ENCODE peak calls at places on chromosomes 11 and 22, in five cellular contexts. G, R, D, B and T are unnamed samples.

GRCh38 chr11:61480936-61481335 is 27.6 kb upstream of the LRRC10B start:
- DNase-seq in B (no peak), R (no peak), D (no peak), G (no peak), T (no peak)

GRCh38 chr11:20042025-20042639 is 118.1 kb downstream of the DBX1 start:
- DNase-seq in G (peak), R (no peak), B (no peak), D (no peak), T (no peak)

GRCh38 chr11:8715501-8715900 is 32.9 kb downstream of the RPL27A start:
- DNase-seq in R (peak), B (no peak), G (no peak), D (no peak), T (no peak)

GRCh38 chr11:80733776-80734175 is 1292.9 kb upstream of the TENM4 start:
- DNase-seq in G (no peak), D (no peak), R (no peak), B (no peak), T (no peak)

GRCh38 chr22:46809153-46809885 is 46.9 kb downstream of the TBC1D22A start:
- DNase-seq in R (no peak), D (no peak), G (no peak), B (no peak), T (no peak)

GRCh38 chr22:50201191-50202129 is 649 bp downstream of the SELENOO start:
- DNase-seq in G (no peak), D (peak), B (no peak), R (no peak), T (no peak)

GRCh38 chr11:63289658-63290057 is 46.3 kb upstream of the SLC22A25 start:
- DNase-seq in G (no peak), B (no peak), R (no peak), D (no peak), T (no peak)

GRCh38 chr11:35844579-35844978 is 99.3 kb upstream of the LDLRAD3 start:
- DNase-seq in G (no peak), R (no peak), B (no peak), D (no peak), T (no peak)

GRCh38 chr22:46011627-46012181 is 34.7 kb upstream of the WNT7B start:
- DNase-seq in B (no peak), G (no peak), R (no peak), D (no peak), T (no peak)

GRCh38 chr11:94134651-94135512 is 6.2 kb downstream of the PANX1 start:
- DNase-seq in D (peak), G (peak), R (peak), B (no peak), T (no peak)

GRCh38 chr11:59802639-59803176 is 7.9 kb downstream of the MRPL16 start:
- DNase-seq in B (peak), D (peak), R (no peak), G (peak), T (no peak)

GRCh38 chr11:48064306-48064705 is 83.9 kb downstream of the PTPRJ start:
- DNase-seq in G (peak), D (no peak), B (no peak), R (no peak), T (no peak)

GRCh38 chr11:24421766-24422165 is 75.1 kb upstream of the LUZP2 start:
- DNase-seq in D (no peak), G (peak), B (no peak), R (no peak), T (no peak)

GRCh38 chr11:80028998-80029397 is 588.2 kb upstream of the TENM4 start:
- DNase-seq in D (no peak), B (no peak), G (no peak), R (no peak), T (no peak)

GRCh38 chr11:8728566-8728965 is 46.0 kb downstream of the RPL27A start:
- DNase-seq in B (no peak), D (no peak), G (peak), R (no peak), T (no peak)

GRCh38 chr22:20507253-20508066 is at the start of gene MED15:
- DNase-seq in G (peak), D (peak), R (peak), B (peak), T (peak)

GRCh38 chr11:60939828-60940227 is 12.1 kb downstream of the SLC15A3 start:
- DNase-seq in R (no peak), B (no peak), G (peak), D (no peak), T (no peak)

GRCh38 chr11:122649133-122649532 is 6.4 kb upstream of the UBASH3B start:
- DNase-seq in D (no peak), B (no peak), G (no peak), R (no peak), T (no peak)

GRCh38 chr11:106331163-106331562 is 253.7 kb downstream of the AASDHPPT start:
- DNase-seq in B (no peak), G (no peak), D (no peak), R (no peak), T (no peak)

GRCh38 chr11:16793511-16793910 is 55.1 kb downstream of the C11orf58 start:
- DNase-seq in B (no peak), G (no peak), D (no peak), R (no peak), T (no peak)

GRCh38 chr11:34439521-34440258 is 956 bp downstream of the CAT start:
- DNase-seq in B (no peak), R (no peak), D (no peak), G (no peak), T (no peak)

GRCh38 chr11:90722552-90723190 is 499.8 kb upstream of the CHORDC1 start:
- DNase-seq in R (no peak), B (no peak), D (no peak), G (no peak), T (no peak)

DNA sequence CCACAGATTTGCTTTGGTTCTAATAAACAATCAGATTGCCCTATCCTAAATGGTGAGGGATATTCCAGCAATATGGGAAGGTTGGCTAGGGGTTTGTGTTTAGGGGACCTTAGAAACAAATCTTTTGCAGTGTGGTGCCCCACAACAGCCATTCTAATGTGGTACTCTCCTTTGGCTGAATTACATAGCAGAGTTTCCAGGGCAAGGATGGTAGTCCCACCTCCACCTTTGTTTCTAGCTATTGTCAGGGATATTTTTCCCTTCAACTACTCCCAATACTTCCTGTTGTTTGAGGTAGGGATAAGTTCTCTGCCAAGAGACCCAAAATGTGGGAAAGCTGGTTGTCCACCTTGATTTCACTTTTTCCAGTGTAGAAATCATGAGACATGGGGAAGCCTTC is 494.7 kb upstream of the CHORDC1 start:
- DNase-seq in G (no peak), D (no peak), B (no peak), R (no peak), T (no peak)
- H3K4me3 ChIP-seq in G (no peak), D (no peak), B (no peak), R (no peak), T (no peak)

GRCh38 chr11:13434247-13435205 is 28.5 kb downstream of the BTBD10 start:
- DNase-seq in D (no peak), B (no peak), R (no peak), G (peak), T (no peak)

GRCh38 chr11:13445588-13445987 is 17.4 kb downstream of the BTBD10 start:
- DNase-seq in D (no peak), B (no peak), G (no peak), R (no peak), T (no peak)

DNA sequence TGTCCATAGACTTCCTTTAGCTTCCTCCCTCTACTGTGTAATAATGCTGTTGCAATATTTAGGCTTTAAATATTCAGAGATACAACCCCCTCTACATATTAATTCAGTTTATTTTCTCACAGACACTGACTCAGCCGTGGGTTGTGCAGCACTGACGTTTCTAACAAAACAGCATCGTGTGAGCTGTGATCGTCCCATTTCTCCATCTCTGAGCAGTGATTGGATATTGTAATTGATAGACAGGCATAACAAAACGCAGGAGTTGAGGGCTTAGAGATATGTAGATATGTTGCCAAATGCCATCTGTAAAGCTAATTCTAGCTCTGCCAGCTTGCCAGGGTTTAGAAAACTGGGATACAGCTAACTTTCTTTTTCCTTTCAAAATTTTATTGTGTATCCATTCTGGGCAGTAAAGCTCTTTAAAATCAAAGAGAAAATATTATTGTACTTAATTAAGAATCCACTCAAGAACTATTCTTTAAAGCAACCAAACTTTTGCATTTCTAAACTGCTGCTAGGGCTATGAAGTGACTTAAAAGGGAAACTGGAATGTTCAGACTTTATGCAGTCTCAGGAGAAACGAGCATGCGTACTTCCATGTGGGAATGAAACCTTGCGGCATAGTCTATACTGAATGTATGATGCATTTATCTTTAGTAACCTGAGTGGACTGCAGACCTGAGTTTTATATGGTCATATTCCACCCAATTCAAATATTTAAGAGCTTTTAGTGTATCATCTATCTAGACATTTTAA is 22.7 kb downstream of the BTBD10 start:
- DNase-seq in B (no peak), G (peak), D (peak), R (no peak), T (no peak)
- H3K4me3 ChIP-seq in B (no peak), G (peak), D (peak), R (no peak), T (no peak)

DNA sequence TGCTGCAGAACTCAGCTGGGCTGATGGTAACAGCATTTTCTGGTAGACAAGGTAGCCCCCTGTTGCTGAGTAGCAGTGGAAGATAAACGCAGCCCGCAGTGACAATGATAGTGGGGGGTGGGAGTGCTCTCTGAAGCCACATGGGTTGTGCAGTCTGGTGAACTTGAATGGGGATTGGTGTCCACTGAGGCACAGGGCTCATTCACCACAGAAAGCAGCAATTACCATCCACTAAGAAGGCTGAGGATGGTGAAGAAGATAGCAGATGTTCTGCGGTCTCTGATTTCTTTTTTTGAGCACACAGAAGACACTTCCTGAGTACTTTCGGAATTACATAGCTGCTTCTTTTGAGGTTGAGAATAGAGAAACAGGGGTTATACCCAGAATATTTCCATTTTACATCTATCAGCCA is 150.3 kb downstream of the LRRC4C start:
- DNase-seq in R (no peak), G (no peak), B (no peak), D (no peak), T (no peak)
- H3K4me3 ChIP-seq in R (no peak), G (no peak), B (no peak), D (no peak), T (no peak)

GRCh38 chr11:29120329-29120695 is 896.5 kb downstream of the KCNA4 start:
- DNase-seq in B (no peak), G (no peak), R (no peak), D (no peak), T (no peak)
- H3K4me3 ChIP-seq in B (no peak), G (peak), R (no peak), D (peak), T (no peak)

GRCh38 chr22:36365020-36365411 is 22.8 kb downstream of the MYH9 start:
- DNase-seq in R (no peak), G (peak), B (peak), D (peak), T (no peak)
- H3K4me3 ChIP-seq in R (no peak), G (no peak), B (no peak), D (no peak), T (no peak)